ENCODE peak calls at places on chromosomes 3 and 15, in ten cellular contexts. Z, T, J, M, P, F, A, N, X and I are unnamed samples.
A peak's percentile ranks its signal among the peaks of the same experiment; 100 is the strongest.

GRCh38 chr15:38651328-38652038 is 86.9 kb upstream of the RASGRP1 start:
- DNase-seq in J (no peak), F (peak; percentile 40), X (no peak), T (no peak), A (no peak), Z (no peak), P (no peak), M (no peak), N (no peak), I (no peak)

GRCh38 chr15:99467338-99467720 is 98.5 kb upstream of the MEF2A start:
- DNase-seq in A (no peak), M (no peak), Z (no peak), T (no peak), P (no peak), N (no peak), X (no peak), F (no peak), J (no peak), I (no peak)

GRCh38 chr15:28098766-28099554 is at the start of gene OCA2:
- DNase-seq in A (peak; percentile 69), Z (peak; percentile 92), N (no peak), M (peak; percentile 50), F (peak; percentile 69), P (peak; percentile 76), T (no peak), J (no peak), X (peak; percentile 73), I (no peak)

GRCh38 chr3:11718582-11719405 is 75.1 kb upstream of the VGLL4 start:
- DNase-seq in N (peak; percentile 60), T (no peak), P (peak; percentile 67), F (peak; percentile 23), X (peak; percentile 67), A (peak; percentile 58), M (peak; percentile 23), J (peak; percentile 45), Z (peak; percentile 67), I (peak; percentile 53)

GRCh38 chr3:109532257-109533216 is 195.2 kb upstream of the DPPA4 start:
- DNase-seq in X (peak; percentile 31), J (peak; percentile 82), Z (peak; percentile 74), T (peak; percentile 28), N (peak; percentile 87), A (peak; percentile 81), F (peak; percentile 19), M (peak; percentile 13), P (peak; percentile 89), I (peak; percentile 54)

GRCh38 chr15:48928877-48929538 is 34.7 kb downstream of the SHC4 start:
- DNase-seq in J (peak; percentile 51), T (no peak), P (no peak), X (no peak), M (peak; percentile 27), A (no peak), Z (no peak), F (no peak), N (no peak), I (no peak)

GRCh38 chr3:126487151-126487771 is 11.6 kb upstream of the ZXDC start:
- DNase-seq in P (peak; percentile 23), Z (no peak), M (no peak), J (peak; percentile 69), A (no peak), F (no peak), N (peak; percentile 66), X (no peak), T (no peak), I (no peak)

GRCh38 chr3:126961791-126962461 is 21.0 kb upstream of the PLXNA1 start:
- DNase-seq in P (no peak), Z (no peak), M (no peak), T (no peak), X (no peak), A (no peak), F (no peak), N (no peak), J (no peak), I (peak; percentile 9)

GRCh38 chr15:58517252-58517681 is 85.5 kb downstream of the LIPC start:
- DNase-seq in N (no peak), F (no peak), M (no peak), T (no peak), P (no peak), Z (no peak), X (no peak), A (peak; percentile 28), J (no peak), I (peak; percentile 27)

GRCh38 chr3:32454731-32455608 is 47.7 kb downstream of the CMTM6 start:
- DNase-seq in N (no peak), M (no peak), A (no peak), J (no peak), F (no peak), X (no peak), Z (no peak), P (no peak), T (no peak), I (no peak)

GRCh38 chr3:155805802-155806618 is at the start of gene C3orf33:
- DNase-seq in N (peak; percentile 69), F (peak; percentile 62), A (peak; percentile 72), P (peak; percentile 59), X (peak; percentile 32), Z (peak; percentile 88), J (peak; percentile 50), M (peak; percentile 75), T (peak; percentile 78), I (peak; percentile 37)

GRCh38 chr15:82999905-83000671 is 11.4 kb downstream of the C15orf40 start:
- DNase-seq in P (peak; percentile 71), J (peak; percentile 68), T (no peak), F (no peak), A (peak; percentile 69), X (peak; percentile 64), Z (peak; percentile 55), M (no peak), N (peak; percentile 59), I (peak; percentile 8)

GRCh38 chr3:103002447-103002846 is 567.6 kb downstream of the ZPLD1 start:
- DNase-seq in Z (no peak), M (no peak), P (no peak), F (no peak), X (no peak), N (peak; percentile 13), T (no peak), A (no peak), J (peak; percentile 1), I (peak; percentile 16)

GRCh38 chr3:111850481-111850880 is 8.6 kb upstream of the PHLDB2 start:
- DNase-seq in Z (no peak), A (peak; percentile 25), F (no peak), T (no peak), J (no peak), X (no peak), P (peak; percentile 92), N (peak; percentile 93), M (no peak), I (no peak)

GRCh38 chr3:123258811-123259420 is 57.2 kb downstream of the SEC22A start:
- DNase-seq in N (peak; percentile 55), J (peak; percentile 68), X (peak; percentile 59), F (no peak), M (no peak), P (peak; percentile 73), T (no peak), Z (peak; percentile 62), A (peak; percentile 65), I (no peak)

GRCh38 chr3:185658504-185658912 is 72.4 kb downstream of the SENP2 start:
- DNase-seq in N (peak; percentile 96), P (peak; percentile 99), A (peak; percentile 43), Z (peak; percentile 72), T (peak; percentile 62), F (no peak), J (peak; percentile 81), M (no peak), X (peak; percentile 61), I (peak; percentile 96)

GRCh38 chr15:37995461-37996347 is 61.3 kb downstream of the TMCO5A start:
- DNase-seq in N (peak; percentile 82), X (peak; percentile 60), F (no peak), J (peak; percentile 37), Z (peak; percentile 71), M (no peak), P (peak; percentile 85), A (peak; percentile 65), T (peak; percentile 35), I (peak; percentile 24)

GRCh38 chr15:67715166-67715565 is 110.1 kb upstream of the SKOR1 start:
- DNase-seq in X (no peak), P (no peak), Z (no peak), F (no peak), A (no peak), T (no peak), J (no peak), N (no peak), M (no peak), I (no peak)

GRCh38 chr3:127678611-127679533 is 6.1 kb downstream of the ABTB1 start:
- DNase-seq in P (no peak), M (no peak), N (peak; percentile 81), T (no peak), J (no peak), Z (no peak), F (no peak), X (no peak), A (no peak), I (no peak)

GRCh38 chr3:153209596-153209995 is 47.6 kb downstream of the RAP2B start:
- DNase-seq in F (no peak), P (peak; percentile 38), Z (no peak), X (no peak), T (no peak), A (peak; percentile 16), J (peak; percentile 66), M (no peak), N (peak; percentile 66), I (peak; percentile 26)

GRCh38 chr3:107674371-107674770 is 151.6 kb downstream of the BBX start:
- DNase-seq in P (no peak), N (no peak), X (peak; percentile 31), J (no peak), A (no peak), T (no peak), F (no peak), Z (no peak), M (no peak), I (no peak)

GRCh38 chr3:16441306-16441898 is 72.1 kb downstream of the RFTN1 start:
- DNase-seq in F (no peak), M (no peak), A (no peak), X (no peak), P (peak; percentile 58), Z (no peak), J (no peak), T (no peak), N (no peak), I (no peak)

GRCh38 chr3:40899286-40899712 is 300.0 kb upstream of the CTNNB1 start:
- DNase-seq in Z (no peak), P (peak; percentile 66), N (peak; percentile 50), T (no peak), A (peak; percentile 78), F (no peak), X (no peak), J (peak; percentile 25), M (no peak), I (peak; percentile 69)

GRCh38 chr3:177201707-177202397 is 4.6 kb upstream of the TBL1XR1 start:
- DNase-seq in M (peak; percentile 19), N (peak; percentile 94), T (no peak), A (no peak), P (peak; percentile 97), X (no peak), F (peak; percentile 21), J (no peak), Z (no peak), I (peak; percentile 85)

GRCh38 chr3:78255403-78255802 is 1215.5 kb downstream of the ROBO2 start:
- DNase-seq in J (no peak), F (no peak), T (no peak), P (peak; percentile 95), Z (no peak), M (no peak), N (no peak), A (no peak), X (no peak), I (no peak)

GRCh38 chr3:77931272-77932009 is 891.5 kb downstream of the ROBO2 start:
- DNase-seq in F (no peak), J (no peak), T (no peak), P (peak; percentile 10), Z (no peak), N (no peak), A (no peak), X (no peak), M (no peak), I (no peak)

GRCh38 chr3:112646623-112647022 is 5.7 kb upstream of the CCDC80 start:
- DNase-seq in M (no peak), T (no peak), X (no peak), J (no peak), A (peak; percentile 86), P (no peak), N (no peak), Z (no peak), F (no peak), I (peak; percentile 62)

GRCh38 chr3:65412591-65412990 is 626.1 kb downstream of the MAGI1 start:
- DNase-seq in T (no peak), P (no peak), X (no peak), N (peak; percentile 14), Z (peak; percentile 86), J (no peak), M (no peak), F (no peak), A (no peak), I (no peak)